ENCODE peak calls at places on chromosomes 12 and 14, in five cellular contexts. One of them, this sample, is unnamed.

GRCh38 chr12:6341439-6342139 is at the start of gene TNFRSF1A:
- DNase-seq in Karpas-422: no peak
- DNase-seq in M059J: peak
- DNase-seq in nucleus accumbens: no peak
- DNase-seq in activated CD8-positive, alpha-beta memory T cell treated with anti-CD3 and anti-CD28 coated beads for 1 hour: no peak
- DNase-seq in this sample: peak

GRCh38 chr12:2974560-2974971 is 15.4 kb downstream of the TEAD4 start:
- DNase-seq in Karpas-422: no peak
- DNase-seq in M059J: no peak
- DNase-seq in nucleus accumbens: no peak
- DNase-seq in activated CD8-positive, alpha-beta memory T cell treated with anti-CD3 and anti-CD28 coated beads for 1 hour: no peak
- DNase-seq in this sample: peak

GRCh38 chr12:21697829-21698630 is 40.4 kb upstream of the LDHB start:
- DNase-seq in Karpas-422: peak
- DNase-seq in M059J: peak
- DNase-seq in nucleus accumbens: no peak
- DNase-seq in activated CD8-positive, alpha-beta memory T cell treated with anti-CD3 and anti-CD28 coated beads for 1 hour: no peak
- DNase-seq in this sample: no peak

GRCh38 chr14:65780566-65780965 is 368.0 kb downstream of the FUT8 start:
- DNase-seq in Karpas-422: no peak
- DNase-seq in M059J: no peak
- DNase-seq in nucleus accumbens: no peak
- DNase-seq in activated CD8-positive, alpha-beta memory T cell treated with anti-CD3 and anti-CD28 coated beads for 1 hour: no peak
- DNase-seq in this sample: no peak

GRCh38 chr12:64675795-64676194 is 65.5 kb downstream of the RASSF3 start:
- DNase-seq in Karpas-422: peak
- DNase-seq in M059J: peak
- DNase-seq in nucleus accumbens: no peak
- DNase-seq in activated CD8-positive, alpha-beta memory T cell treated with anti-CD3 and anti-CD28 coated beads for 1 hour: no peak
- DNase-seq in this sample: peak

GRCh38 chr12:94033112-94033511 is 115.3 kb upstream of the PLXNC1 start:
- DNase-seq in Karpas-422: no peak
- DNase-seq in M059J: no peak
- DNase-seq in nucleus accumbens: no peak
- DNase-seq in activated CD8-positive, alpha-beta memory T cell treated with anti-CD3 and anti-CD28 coated beads for 1 hour: no peak
- DNase-seq in this sample: no peak

GRCh38 chr14:102280376-102280962 is 24.5 kb downstream of the MOK start:
- DNase-seq in Karpas-422: no peak
- DNase-seq in M059J: peak
- DNase-seq in nucleus accumbens: no peak
- DNase-seq in activated CD8-positive, alpha-beta memory T cell treated with anti-CD3 and anti-CD28 coated beads for 1 hour: no peak
- DNase-seq in this sample: peak

GRCh38 chr12:98440165-98440581 is 75.2 kb upstream of the TMPO start:
- DNase-seq in Karpas-422: no peak
- DNase-seq in M059J: peak
- DNase-seq in nucleus accumbens: peak
- DNase-seq in activated CD8-positive, alpha-beta memory T cell treated with anti-CD3 and anti-CD28 coated beads for 1 hour: no peak
- DNase-seq in this sample: peak

GRCh38 chr14:74941676-74942097 is 13.7 kb downstream of the PGF start:
- DNase-seq in Karpas-422: peak
- DNase-seq in M059J: peak
- DNase-seq in nucleus accumbens: peak
- DNase-seq in activated CD8-positive, alpha-beta memory T cell treated with anti-CD3 and anti-CD28 coated beads for 1 hour: peak
- DNase-seq in this sample: peak

GRCh38 chr12:126534495-126534894 is 1469.3 kb downstream of the AACS start:
- DNase-seq in Karpas-422: no peak
- DNase-seq in M059J: no peak
- DNase-seq in nucleus accumbens: no peak
- DNase-seq in activated CD8-positive, alpha-beta memory T cell treated with anti-CD3 and anti-CD28 coated beads for 1 hour: no peak
- DNase-seq in this sample: no peak

GRCh38 chr14:52977798-52978197 is 26.9 kb upstream of the FERMT2 start:
- DNase-seq in Karpas-422: no peak
- DNase-seq in M059J: no peak
- DNase-seq in nucleus accumbens: no peak
- DNase-seq in activated CD8-positive, alpha-beta memory T cell treated with anti-CD3 and anti-CD28 coated beads for 1 hour: no peak
- DNase-seq in this sample: no peak

GRCh38 chr12:1117970-1118563 is 127.0 kb downstream of the ERC1 start:
- DNase-seq in Karpas-422: peak
- DNase-seq in M059J: peak
- DNase-seq in nucleus accumbens: peak
- DNase-seq in activated CD8-positive, alpha-beta memory T cell treated with anti-CD3 and anti-CD28 coated beads for 1 hour: peak
- DNase-seq in this sample: peak

GRCh38 chr14:68208218-68208617 is 388.6 kb downstream of the RAD51B start:
- DNase-seq in Karpas-422: no peak
- DNase-seq in M059J: peak
- DNase-seq in nucleus accumbens: no peak
- DNase-seq in activated CD8-positive, alpha-beta memory T cell treated with anti-CD3 and anti-CD28 coated beads for 1 hour: no peak
- DNase-seq in this sample: no peak

GRCh38 chr14:96756745-96757144 is 40.4 kb upstream of the VRK1 start:
- DNase-seq in Karpas-422: no peak
- DNase-seq in M059J: no peak
- DNase-seq in nucleus accumbens: no peak
- DNase-seq in activated CD8-positive, alpha-beta memory T cell treated with anti-CD3 and anti-CD28 coated beads for 1 hour: no peak
- DNase-seq in this sample: no peak

GRCh38 chr14:100610511-100611217 is 23.4 kb upstream of the BEGAIN start:
- DNase-seq in Karpas-422: no peak
- DNase-seq in M059J: peak
- DNase-seq in nucleus accumbens: no peak
- DNase-seq in activated CD8-positive, alpha-beta memory T cell treated with anti-CD3 and anti-CD28 coated beads for 1 hour: no peak
- DNase-seq in this sample: no peak